ENCODE peak calls at places on chromosomes 16 and 17, in ten cellular contexts. Q is Ammon's horn; R is GM19239; H is cardiac muscle cell; D is T1000; F is T-helper 1 cell; A is stimulated activated naive CD8-positive, alpha-beta T cell treated with anti-CD3 and anti-CD28 coated beads, Interleukin-15, Interleukin-2, amounts not matched to agents 100 U/mL and 50 U/mL, for 24 hours; E is stimulated activated CD8-positive, alpha-beta memory T cell treated with anti-CD3 and anti-CD28 coated beads, Interleukin-4, amount 100 ng/mL, for 4 hours; S is activated T-helper 2 cell treated with anti-CD3 and anti-CD28 coated beads, Interferon-gamma antibody, Interleukin-2, Interleukin-4, amounts not matched to agents 10 μg/mL and 5 μg/mL and 100 μg/mL, durations not matched to agents 14 hours and 24 hours and 36 hours; W is GM10248. Y is an unnamed sample.
A peak's percentile ranks its signal among the peaks of the same experiment; 100 is the strongest.

GRCh38 chr16:77943770-77944169 is 78.6 kb upstream of the CLEC3A start:
- DNase-seq in H (no peak), F (no peak), S (no peak), W (no peak), D (no peak), Q (no peak), A (no peak), R (no peak), E (no peak), Y (no peak)

GRCh38 chr17:48723555-48724239 is 712 bp downstream of the PRAC2 start:
- DNase-seq in D (no peak), H (no peak), F (no peak), W (no peak), R (no peak), S (no peak), Q (no peak), E (no peak), A (no peak), Y (peak; percentile 20)

GRCh38 chr16:71700822-71701221 is 23.7 kb downstream of the PHLPP2 start:
- DNase-seq in W (no peak), E (no peak), S (no peak), A (no peak), R (no peak), H (no peak), D (no peak), Q (peak; percentile 17), F (no peak), Y (no peak)

GRCh38 chr17:17859909-17860760 is 23.3 kb upstream of the SREBF1 start:
- DNase-seq in F (peak; percentile 61), A (peak; percentile 77), D (peak; percentile 45), W (peak; percentile 86), S (peak; percentile 50), Q (peak; percentile 88), E (peak; percentile 38), R (peak; percentile 83), H (peak; percentile 66), Y (peak; percentile 55)

GRCh38 chr17:4807534-4808377 is 804 bp downstream of the PLD2 start:
- DNase-seq in R (no peak), D (no peak), Q (no peak), F (no peak), H (peak; percentile 6), W (no peak), A (no peak), S (no peak), E (no peak), Y (no peak)

GRCh38 chr16:1216296-1216619 is 8.8 kb downstream of the TPSG1 start:
- DNase-seq in A (no peak), D (no peak), S (no peak), E (no peak), H (no peak), Q (no peak), W (no peak), R (no peak), F (no peak), Y (no peak)

GRCh38 chr16:22139732-22140131 is 22.6 kb upstream of the SDR42E2 start:
- DNase-seq in R (no peak), Q (no peak), A (no peak), E (no peak), W (no peak), D (no peak), F (no peak), S (no peak), H (no peak), Y (no peak)

GRCh38 chr16:28107232-28107631 is 43.7 kb upstream of the GSG1L start:
- DNase-seq in A (no peak), W (no peak), D (no peak), S (no peak), E (no peak), H (no peak), R (no peak), F (no peak), Q (no peak), Y (no peak)

GRCh38 chr17:41982026-41982989 is 15.7 kb downstream of the CNP start:
- DNase-seq in E (no peak), S (no peak), H (peak; percentile 31), W (no peak), Q (no peak), R (no peak), D (no peak), A (no peak), F (no peak), Y (no peak)

GRCh38 chr17:44832821-44833220 is 2.7 kb upstream of the GJC1 start:
- DNase-seq in A (no peak), S (no peak), R (no peak), E (no peak), H (no peak), F (no peak), Q (no peak), D (no peak), W (no peak), Y (no peak)

GRCh38 chr17:28718317-28718672 is 627 bp upstream of the RAB34 start:
- DNase-seq in R (no peak), F (no peak), W (no peak), H (peak; percentile 67), E (no peak), D (no peak), Q (no peak), S (no peak), A (no peak), Y (no peak)

GRCh38 chr16:83215417-83216001 is 588.7 kb downstream of the CDH13 start:
- DNase-seq in S (peak; percentile 16), E (no peak), D (peak; percentile 13), R (peak; percentile 40), F (no peak), W (peak; percentile 40), A (peak; percentile 68), Q (no peak), H (peak; percentile 53), Y (peak; percentile 11)

GRCh38 chr16:85882181-85882810 is 16.7 kb upstream of the IRF8 start:
- DNase-seq in H (no peak), Q (no peak), D (no peak), A (peak; percentile 35), R (no peak), W (peak; percentile 56), F (no peak), S (no peak), E (no peak), Y (no peak)

GRCh38 chr16:50498756-50499155 is 49.4 kb upstream of the NKD1 start:
- DNase-seq in A (no peak), S (no peak), D (no peak), Q (no peak), H (peak; percentile 20), R (no peak), F (no peak), E (no peak), W (no peak), Y (no peak)

GRCh38 chr17:81456091-81456490 is 56.5 kb downstream of the ACTG1 start:
- DNase-seq in R (no peak), F (no peak), D (no peak), H (no peak), E (no peak), A (no peak), W (no peak), S (no peak), Q (no peak), Y (no peak)

GRCh38 chr17:74043976-74044375 is 159.5 kb upstream of the RPL38 start:
- DNase-seq in E (no peak), S (no peak), D (no peak), A (no peak), W (no peak), F (no peak), H (no peak), Q (no peak), R (no peak), Y (no peak)

GRCh38 chr17:53724726-53725125 is 98.0 kb upstream of the KIF2B start:
- DNase-seq in D (no peak), A (no peak), F (no peak), R (no peak), S (no peak), W (no peak), E (no peak), Q (no peak), H (no peak), Y (no peak)

GRCh38 chr16:85879975-85880831 is 18.8 kb upstream of the IRF8 start:
- DNase-seq in Q (no peak), S (no peak), W (peak; percentile 65), H (no peak), A (no peak), D (no peak), E (no peak), F (no peak), R (no peak), Y (no peak)

GRCh38 chr16:69741951-69742904 is 12.5 kb downstream of the NOB1 start:
- DNase-seq in R (no peak), Q (peak; percentile 46), F (no peak), D (no peak), S (no peak), H (peak; percentile 63), W (no peak), A (no peak), E (no peak), Y (no peak)

GRCh38 chr17:76142044-76143041 is 1.3 kb upstream of the FOXJ1 start:
- DNase-seq in F (no peak), Q (no peak), R (no peak), W (no peak), H (no peak), S (no peak), D (no peak), E (no peak), A (no peak), Y (no peak)

GRCh38 chr17:63932008-63932561 is at the start of gene CD79B:
- DNase-seq in E (no peak), W (peak; percentile 92), H (no peak), F (no peak), S (peak; percentile 23), Q (no peak), D (no peak), A (peak; percentile 73), R (peak; percentile 92), Y (peak; percentile 29)

GRCh38 chr16:82093901-82094300 is 58.8 kb downstream of the HSD17B2 start:
- DNase-seq in E (no peak), R (no peak), S (no peak), W (no peak), D (no peak), F (no peak), A (no peak), Q (no peak), H (peak; percentile 7), Y (no peak)

GRCh38 chr16:79186196-79186595 is 414.3 kb downstream of the MAF start:
- DNase-seq in F (no peak), D (no peak), S (no peak), R (no peak), H (peak; percentile 25), W (no peak), A (no peak), Q (no peak), E (no peak), Y (no peak)

GRCh38 chr17:74089869-74090464 is 113.5 kb upstream of the RPL38 start:
- DNase-seq in R (peak; percentile 59), S (peak; percentile 47), Q (peak; percentile 38), E (no peak), H (peak; percentile 67), F (no peak), D (no peak), W (peak; percentile 73), A (peak; percentile 76), Y (peak; percentile 41)

GRCh38 chr16:59400830-59401229 is 666.7 kb upstream of the GOT2 start:
- DNase-seq in F (no peak), S (no peak), Q (no peak), R (no peak), D (no peak), H (no peak), W (no peak), A (no peak), E (no peak), Y (no peak)

GRCh38 chr16:67641779-67642708 is 2.9 kb upstream of the CARMIL2 start:
- DNase-seq in R (no peak), Q (peak; percentile 84), A (no peak), S (no peak), W (no peak), E (no peak), D (no peak), H (peak; percentile 60), F (no peak), Y (no peak)

GRCh38 chr16:55021595-55022475 is 91.2 kb downstream of the IRX5 start:
- DNase-seq in E (no peak), Q (no peak), F (no peak), H (peak; percentile 65), S (no peak), W (no peak), A (no peak), R (no peak), D (no peak), Y (no peak)